ENCODE peak calls at places on chromosomes 13 and 19, in seven cellular contexts. One of them, this sample, is unnamed.
A peak's percentile ranks its signal among the peaks of the same experiment; 100 is the strongest.

GRCh38 chr13:98827449-98827848 is 75.0 kb upstream of the SLC15A1 start:
- DNase-seq in GM03348: no peak
- DNase-seq in pancreas: no peak
- DNase-seq in neural crest cell: no peak
- DNase-seq in HS-5: no peak
- DNase-seq in HepG2: no peak
- DNase-seq in frontal cortex: no peak
- DNase-seq in this sample: no peak

GRCh38 chr19:30390356-30390988 is 18.3 kb downstream of the ZNF536 start:
- DNase-seq in GM03348: no peak
- DNase-seq in pancreas: no peak
- DNase-seq in neural crest cell: no peak
- DNase-seq in HS-5: no peak
- DNase-seq in HepG2: no peak
- DNase-seq in frontal cortex: no peak
- DNase-seq in this sample: no peak

GRCh38 chr13:29935309-29935981 is 85.0 kb upstream of the UBL3 start:
- DNase-seq in GM03348: no peak
- DNase-seq in pancreas: no peak
- DNase-seq in neural crest cell: no peak
- DNase-seq in HS-5: no peak
- DNase-seq in HepG2: no peak
- DNase-seq in frontal cortex: no peak
- DNase-seq in this sample: no peak

GRCh38 chr13:93625536-93625935 is 398.9 kb downstream of the GPC6 start:
- DNase-seq in GM03348: no peak
- DNase-seq in pancreas: no peak
- DNase-seq in neural crest cell: no peak
- DNase-seq in HS-5: no peak
- DNase-seq in HepG2: no peak
- DNase-seq in frontal cortex: no peak
- DNase-seq in this sample: no peak

GRCh38 chr13:73428137-73428536 is 369.3 kb downstream of the KLF5 start:
- DNase-seq in GM03348: peak; percentile 43
- DNase-seq in pancreas: no peak
- DNase-seq in neural crest cell: no peak
- DNase-seq in HS-5: no peak
- DNase-seq in HepG2: no peak
- DNase-seq in frontal cortex: no peak
- DNase-seq in this sample: no peak

GRCh38 chr19:2053601-2054389 is 2.8 kb upstream of the MKNK2 start:
- DNase-seq in GM03348: no peak
- DNase-seq in pancreas: peak; percentile 85
- DNase-seq in neural crest cell: no peak
- DNase-seq in HS-5: no peak
- DNase-seq in HepG2: no peak
- DNase-seq in frontal cortex: no peak
- DNase-seq in this sample: no peak

GRCh38 chr19:28691683-28692082 is 521.3 kb downstream of the UQCRFS1 start:
- DNase-seq in GM03348: no peak
- DNase-seq in pancreas: no peak
- DNase-seq in neural crest cell: no peak
- DNase-seq in HS-5: no peak
- DNase-seq in HepG2: no peak
- DNase-seq in frontal cortex: no peak
- DNase-seq in this sample: no peak

GRCh38 chr13:41276824-41277223 is 13.4 kb upstream of the MTRF1 start:
- DNase-seq in GM03348: no peak
- DNase-seq in pancreas: no peak
- DNase-seq in neural crest cell: no peak
- DNase-seq in HS-5: no peak
- DNase-seq in HepG2: no peak
- DNase-seq in frontal cortex: no peak
- DNase-seq in this sample: no peak

GRCh38 chr19:20660473-20660872 is 898 bp downstream of the ZNF626 start:
- DNase-seq in GM03348: peak; percentile 7
- DNase-seq in pancreas: no peak
- DNase-seq in neural crest cell: no peak
- DNase-seq in HS-5: no peak
- DNase-seq in HepG2: no peak
- DNase-seq in frontal cortex: no peak
- DNase-seq in this sample: no peak

GRCh38 chr19:34436716-34437115 is 8.5 kb downstream of the UBA2 start:
- DNase-seq in GM03348: no peak
- DNase-seq in pancreas: no peak
- DNase-seq in neural crest cell: no peak
- DNase-seq in HS-5: no peak
- DNase-seq in HepG2: no peak
- DNase-seq in frontal cortex: no peak
- DNase-seq in this sample: no peak

This sample was measured in HuH-7.